ENCODE peak calls at places on chromosome 17, in four cellular contexts. T is left ventricle myocardium inferior, O is iPS DF 6.9, Z is GM23248. G is an unnamed sample.

GRCh38 chr17:44930667-44931066 is 15.4 kb upstream of the GFAP start:
- DNase-seq in T (no peak), O (no peak), Z (no peak), G (no peak)

GRCh38 chr17:68591583-68591982 is 9.6 kb downstream of the FAM20A start:
- DNase-seq in T (peak; percentile 33), O (no peak), Z (no peak), G (no peak)

GRCh38 chr17:81160306-81160705 is 5.0 kb upstream of the PVALEF start:
- DNase-seq in Z (no peak), O (no peak), T (peak; percentile 62), G (no peak)

GRCh38 chr17:79980246-79981043 is 55.2 kb downstream of the TBC1D16 start:
- DNase-seq in T (no peak), Z (no peak), O (no peak), G (no peak)

GRCh38 chr17:63497708-63498483 is 21.0 kb downstream of the ACE start:
- DNase-seq in O (no peak), T (no peak), Z (no peak), G (no peak)

GRCh38 chr17:66652840-66653507 is 181.9 kb upstream of the CACNG5 start:
- DNase-seq in T (no peak), O (no peak), Z (peak; percentile 43), G (no peak)

GRCh38 chr17:32870027-32870670 is 6.8 kb downstream of the MYO1D start:
- DNase-seq in O (no peak), T (no peak), Z (peak; percentile 71), G (no peak)

GRCh38 chr17:1039119-1039507 is 42.2 kb downstream of the TIMM22 start:
- DNase-seq in T (no peak), O (no peak), Z (no peak), G (no peak)

GRCh38 chr17:43418441-43419374 is 19.9 kb downstream of the ARL4D start:
- DNase-seq in Z (peak; percentile 97), O (no peak), T (peak; percentile 38), G (peak; percentile 91)

GRCh38 chr17:7586673-7587419 is 3.0 kb downstream of the SOX15 start:
- DNase-seq in Z (no peak), O (no peak), T (no peak), G (no peak)

GRCh38 chr17:8542599-8542998 is 87.9 kb downstream of the MYH10 start:
- DNase-seq in O (no peak), T (no peak), Z (no peak), G (no peak)

GRCh38 chr17:53950207-53950857 is 127.6 kb downstream of the KIF2B start:
- DNase-seq in Z (no peak), O (peak; percentile 61), T (no peak), G (no peak)

GRCh38 chr17:42760652-42761581 is at the start of gene RAMP2:
- DNase-seq in Z (peak; percentile 60), T (peak; percentile 36), O (no peak), G (peak; percentile 62)

GRCh38 chr17:40327735-40328385 is 18.9 kb downstream of the RARA start:
- DNase-seq in Z (peak; percentile 66), T (peak; percentile 71), O (no peak), G (no peak)

GRCh38 chr17:40328386-40328766 is 19.4 kb downstream of the RARA start:
- DNase-seq in T (no peak), O (no peak), Z (no peak), G (no peak)

GRCh38 chr17:40330850-40331470 is 22.0 kb downstream of the RARA start:
- DNase-seq in O (no peak), T (no peak), Z (no peak), G (no peak)

GRCh38 chr17:40331743-40332641 is 23.0 kb downstream of the RARA start:
- DNase-seq in O (no peak), Z (peak; percentile 64), T (peak; percentile 93), G (peak; percentile 57)

GRCh38 chr17:40329981-40330794 is 21.2 kb downstream of the RARA start:
- DNase-seq in O (no peak), T (peak; percentile 84), Z (peak; percentile 45), G (no peak)
- H3K4me1 ChIP-seq in O (no peaks in the 10 kb centered on the region), T (peaks cover 100% of the 10 kb centered on the region), Z (peaks cover 79% of the 10 kb centered on the region), G (peaks cover 94% of the 10 kb centered on the region)

GRCh38 chr17:77458202-77459017 is 317.6 kb downstream of the SEC14L1 start:
- DNase-seq in Z (no peak), T (no peak), O (no peak), G (no peak)

GRCh38 chr17:77459018-77459755 is 318.4 kb downstream of the SEC14L1 start:
- DNase-seq in T (no peak), O (no peak), Z (no peak), G (no peak)

GRCh38 chr17:77462101-77462500 is 321.3 kb downstream of the SEC14L1 start:
- DNase-seq in O (no peak), Z (no peak), T (no peak), G (no peak)

GRCh38 chr17:77461277-77462057 is 320.7 kb downstream of the SEC14L1 start:
- DNase-seq in O (no peak), Z (no peak), T (no peak), G (no peak)

GRCh38 chr17:77460514-77461046 is 319.8 kb downstream of the SEC14L1 start:
- DNase-seq in T (no peak), Z (no peak), O (no peak), G (no peak)
- H3K4me1 ChIP-seq in T (peaks cover 94% of the 10 kb centered on the region), Z (peaks cover 11% of the 10 kb centered on the region), O (peaks cover 9% of the 10 kb centered on the region), G (peaks cover 5% of the 10 kb centered on the region)

DNA sequence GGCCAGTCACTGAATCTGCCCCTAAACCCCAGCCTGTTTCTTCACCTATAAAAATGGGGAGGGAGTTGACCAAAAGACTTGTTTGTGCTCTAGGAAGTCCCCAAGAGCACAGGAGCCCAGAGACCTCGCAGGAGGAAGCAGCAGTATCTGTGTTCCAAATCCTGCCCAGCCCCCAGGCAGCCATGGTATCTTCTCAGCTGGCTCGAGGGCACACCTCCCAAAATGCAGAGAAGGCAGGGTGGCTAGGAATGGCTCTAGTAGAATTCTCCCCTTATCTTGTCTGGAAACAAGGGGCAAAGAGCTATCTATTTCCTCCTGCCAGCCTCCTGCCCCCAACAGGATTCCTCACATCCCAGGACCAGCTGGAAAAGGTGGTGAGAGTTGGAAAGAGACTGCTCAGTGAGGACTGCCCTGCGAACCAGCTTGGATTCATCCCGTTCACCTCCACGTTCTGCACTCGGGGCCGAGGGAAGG is 8.6 kb upstream of the TSPOAP1 start:
- DNase-seq in T (no peak), Z (no peak), O (no peak), G (no peak)
- H3K4me1 ChIP-seq in T (peaks cover 16% of the 10 kb centered on the region), Z (peaks cover 41% of the 10 kb centered on the region), O (peaks cover 14% of the 10 kb centered on the region), G (peaks cover 4% of the 10 kb centered on the region)

DNA sequence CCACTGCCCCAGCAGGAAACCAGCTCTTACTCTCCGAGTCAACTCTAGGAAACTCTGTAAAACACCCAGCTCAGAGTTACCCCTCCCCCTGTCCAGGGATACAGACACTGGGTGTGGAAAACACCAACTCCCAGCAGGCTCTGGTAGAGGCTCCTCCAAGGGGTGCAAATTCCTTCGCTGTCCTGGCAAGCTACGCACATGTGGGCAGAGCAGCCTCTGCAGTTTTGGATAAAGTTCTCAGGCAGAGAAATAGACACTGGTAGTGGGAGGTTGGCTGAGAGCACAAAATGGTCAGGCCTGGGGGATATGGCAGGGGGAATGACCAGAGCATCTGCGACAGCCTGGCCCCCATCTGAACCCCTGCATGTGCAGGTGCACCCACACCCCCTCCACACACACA is 146.9 kb upstream of the SDK2 start:
- DNase-seq in T (no peak), Z (no peak), O (no peak), G (no peak)
- H3K4me1 ChIP-seq in T (peaks cover 25% of the 10 kb centered on the region), Z (no peaks in the 10 kb centered on the region), O (peaks cover 2% of the 10 kb centered on the region), G (peaks cover 4% of the 10 kb centered on the region)

GRCh38 chr17:40448213-40448638 is 5.0 kb downstream of the IGFBP4 start:
- DNase-seq in O (no peak), T (no peak), Z (peak; percentile 64), G (peak; percentile 52)

GRCh38 chr17:40448639-40449261 is 5.5 kb downstream of the IGFBP4 start:
- DNase-seq in O (no peak), Z (peak; percentile 53), T (no peak), G (peak; percentile 17)

GRCh38 chr17:40451420-40451819 is 8.2 kb downstream of the IGFBP4 start:
- DNase-seq in T (peak; percentile 87), Z (peak; percentile 94), O (no peak), G (peak; percentile 96)

GRCh38 chr17:40452074-40452787 is 9.0 kb downstream of the IGFBP4 start:
- DNase-seq in O (no peak), T (no peak), Z (peak; percentile 97), G (peak; percentile 77)

GRCh38 chr17:40450175-40450574 is 6.9 kb downstream of the IGFBP4 start:
- DNase-seq in O (peak; percentile 47), T (no peak), Z (peak; percentile 68), G (peak; percentile 72)
- H3K4me1 ChIP-seq in O (peaks cover 2% of the 10 kb centered on the region), T (peaks cover 95% of the 10 kb centered on the region), Z (peaks cover 97% of the 10 kb centered on the region), G (peaks cover 81% of the 10 kb centered on the region)

GRCh38 chr17:57600092-57600491 is 145.0 kb downstream of the CCDC182 start:
- DNase-seq in Z (no peak), O (no peak), T (no peak), G (no peak)
- H3K4me1 ChIP-seq in Z (peaks cover 5% of the 10 kb centered on the region), O (peaks cover 3% of the 10 kb centered on the region), T (peaks cover 48% of the 10 kb centered on the region), G (peaks cover under 1% of the 10 kb centered on the region)

DNA sequence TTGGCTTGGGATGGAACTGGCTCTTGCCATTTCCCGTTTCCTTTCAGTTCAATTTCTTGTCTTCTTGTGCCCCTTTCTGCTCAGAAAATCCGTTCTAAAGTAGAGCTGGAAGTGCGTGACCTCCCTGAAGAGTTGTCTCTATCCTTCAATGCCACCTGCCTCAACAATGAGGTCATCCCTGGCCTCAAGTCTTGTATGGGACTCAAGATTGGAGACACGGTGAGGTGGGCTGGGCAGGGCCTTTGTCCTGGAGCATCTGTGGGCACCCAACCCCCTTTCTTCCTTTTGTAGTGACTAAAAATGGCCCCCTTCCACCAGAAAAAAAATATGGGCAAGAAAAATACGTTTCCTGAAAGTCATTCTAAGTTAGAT is 32.9 kb upstream of the EFCAB13 start:
- DNase-seq in Z (no peak), T (no peak), O (no peak), G (no peak)
- H3K4me1 ChIP-seq in Z (peaks cover 22% of the 10 kb centered on the region), T (peaks cover 13% of the 10 kb centered on the region), O (no peaks in the 10 kb centered on the region), G (peaks cover 44% of the 10 kb centered on the region)

GRCh38 chr17:3800362-3801042 is 486 bp downstream of the ITGAE start:
- DNase-seq in O (no peak), T (no peak), Z (no peak), G (no peak)
- H3K4me1 ChIP-seq in O (no peaks in the 10 kb centered on the region), T (peaks cover 4% of the 10 kb centered on the region), Z (peaks cover 26% of the 10 kb centered on the region), G (peaks cover 24% of the 10 kb centered on the region)

GRCh38 chr17:78747479-78747878 is 34.6 kb downstream of the CYTH1 start:
- DNase-seq in Z (peak; percentile 76), O (no peak), T (no peak), G (no peak)
- H3K4me1 ChIP-seq in Z (peaks cover 29% of the 10 kb centered on the region), O (peaks cover 3% of the 10 kb centered on the region), T (peaks cover 82% of the 10 kb centered on the region), G (peaks cover 41% of the 10 kb centered on the region)

GRCh38 chr17:40313660-40314556 is 4.9 kb downstream of the RARA start:
- DNase-seq in T (no peak), O (no peak), Z (peak; percentile 39), G (no peak)
- H3K4me1 ChIP-seq in T (peaks cover 98% of the 10 kb centered on the region), O (peaks cover 9% of the 10 kb centered on the region), Z (peaks cover 60% of the 10 kb centered on the region), G (peaks cover 76% of the 10 kb centered on the region)

G was measured in adipocyte.